ENCODE peak calls at places on chromosomes 5 and 9, in eight cellular contexts. B is progenitor cell of endocrine pancreas; Q is germinal center; D is naive thymus-derived CD4-positive, alpha-beta T cell; C is colonic mucosa; K is astrocyte of the spinal cord; G is SK-N-SH; E is brain microvascular endothelial cell. V is an unnamed sample.

GRCh38 chr5:177511796-177512675 is 2.4 kb upstream of the DOK3 start:
- DNase-seq in B (no peak), Q (no peak), D (no peak), C (no peak), K (no peak), G (no peak), E (no peak), V (no peak)

GRCh38 chr5:116355819-116356601 is 218.6 kb downstream of the SEMA6A start:
- DNase-seq in B (no peak), Q (no peak), D (no peak), C (no peak), K (no peak), G (no peak), E (no peak), V (no peak)

GRCh38 chr9:134666801-134667200 is 25.2 kb downstream of the COL5A1 start:
- DNase-seq in B (no peak), Q (no peak), D (no peak), C (no peak), K (peak), G (no peak), E (no peak), V (no peak)

GRCh38 chr5:80985600-80986228 is 25.6 kb downstream of the RASGRF2 start:
- DNase-seq in B (no peak), Q (no peak), D (no peak), C (no peak), K (peak), G (no peak), E (no peak), V (peak)

GRCh38 chr9:137068539-137069507 is 1.5 kb downstream of the SAPCD2 start:
- DNase-seq in B (no peak), Q (no peak), D (no peak), C (no peak), K (no peak), G (no peak), E (no peak), V (no peak)

GRCh38 chr5:93512799-93513198 is 68.2 kb downstream of the NR2F1-AS1 start:
- DNase-seq in B (no peak), Q (no peak), D (no peak), C (no peak), K (peak), G (no peak), E (peak), V (peak)

GRCh38 chr5:18397393-18397792 is 763.1 kb downstream of the TAF11L14 start:
- DNase-seq in B (no peak), Q (no peak), D (no peak), C (no peak), K (no peak), G (no peak), E (no peak), V (no peak)

GRCh38 chr9:91734371-91734981 is 215.6 kb downstream of the ROR2 start:
- DNase-seq in B (peak), Q (peak), D (peak), C (peak), K (peak), G (peak), E (peak), V (peak)

GRCh38 chr5:1005904-1006655 is 2.5 kb upstream of the NKD2 start:
- DNase-seq in B (peak), Q (no peak), D (no peak), C (peak), K (no peak), G (no peak), E (no peak), V (no peak)

GRCh38 chr9:120860083-120860482 is 16.9 kb downstream of the PHF19 start:
- DNase-seq in B (no peak), Q (no peak), D (no peak), C (no peak), K (no peak), G (no peak), E (no peak), V (no peak)

GRCh38 chr9:135476981-135477380 is 2.6 kb upstream of the PPP1R26 start:
- DNase-seq in B (no peak), Q (no peak), D (no peak), C (no peak), K (no peak), G (no peak), E (no peak), V (peak)

GRCh38 chr5:121982500-121983261 is 20.9 kb downstream of the SRFBP1 start:
- DNase-seq in B (no peak), Q (no peak), D (no peak), C (no peak), K (peak), G (no peak), E (no peak), V (peak)

GRCh38 chr5:20266068-20266467 is 278.1 kb upstream of the CDH18 start:
- DNase-seq in B (no peak), Q (no peak), D (no peak), C (no peak), K (peak), G (no peak), E (no peak), V (no peak)

GRCh38 chr9:16626577-16627130 is 243.8 kb downstream of the BNC2 start:
- DNase-seq in B (no peak), Q (no peak), D (no peak), C (no peak), K (peak), G (no peak), E (peak), V (peak)

GRCh38 chr5:79990205-79990597 is 861 bp downstream of the MTX3 start:
- DNase-seq in B (no peak), Q (peak), D (no peak), C (no peak), K (no peak), G (no peak), E (no peak), V (peak)

GRCh38 chr9:33249087-33249657 is 9.2 kb downstream of the SPINK4 start:
- DNase-seq in B (no peak), Q (no peak), D (no peak), C (no peak), K (no peak), G (no peak), E (no peak), V (no peak)

GRCh38 chr9:78010419-78010818 is 21.2 kb downstream of the GNAQ start:
- DNase-seq in B (no peak), Q (no peak), D (no peak), C (no peak), K (no peak), G (no peak), E (no peak), V (no peak)

GRCh38 chr9:27125936-27126335 is 16.9 kb downstream of the TEK start:
- DNase-seq in B (no peak), Q (no peak), D (no peak), C (no peak), K (peak), G (no peak), E (no peak), V (peak)

GRCh38 chr5:8685704-8686103 is 816.8 kb downstream of the MTRR start:
- DNase-seq in B (no peak), Q (no peak), D (no peak), C (no peak), K (no peak), G (peak), E (no peak), V (no peak)

GRCh38 chr9:12849486-12850010 is 74.7 kb downstream of the LURAP1L start:
- DNase-seq in B (no peak), Q (no peak), D (no peak), C (no peak), K (no peak), G (no peak), E (no peak), V (no peak)

GRCh38 chr5:95641803-95642220 is 4.8 kb upstream of the RFESD start:
- DNase-seq in B (no peak), Q (no peak), D (no peak), C (no peak), K (no peak), G (no peak), E (no peak), V (peak)

GRCh38 chr9:116389546-116390305 is 236.1 kb downstream of the PAPPA start:
- DNase-seq in B (no peak), Q (no peak), D (no peak), C (no peak), K (no peak), G (no peak), E (no peak), V (no peak)

GRCh38 chr9:115106642-115107041 is 11.3 kb downstream of the TNC start:
- DNase-seq in B (no peak), Q (no peak), D (no peak), C (no peak), K (no peak), G (no peak), E (no peak), V (peak)

GRCh38 chr5:55173696-55174101 is 722 bp upstream of the CDC20B start:
- DNase-seq in B (no peak), Q (peak), D (no peak), C (no peak), K (no peak), G (peak), E (no peak), V (no peak)

GRCh38 chr5:18944771-18945170 is 1043.2 kb downstream of the CDH18 start:
- DNase-seq in B (no peak), Q (no peak), D (no peak), C (no peak), K (peak), G (no peak), E (no peak), V (peak)

GRCh38 chr9:131254107-131254491 is 22.2 kb downstream of the FAM78A start:
- DNase-seq in B (no peak), Q (peak), D (no peak), C (no peak), K (no peak), G (no peak), E (no peak), V (no peak)

GRCh38 chr9:123834218-123834906 is 95.6 kb downstream of the DENND1A start:
- DNase-seq in B (no peak), Q (no peak), D (no peak), C (no peak), K (peak), G (no peak), E (no peak), V (peak)

GRCh38 chr9:135255843-135256567 is 168.5 kb downstream of the OLFM1 start:
- DNase-seq in B (no peak), Q (no peak), D (no peak), C (no peak), K (no peak), G (no peak), E (no peak), V (no peak)

GRCh38 chr5:27947088-27947487 is 908.7 kb upstream of the CDH9 start:
- DNase-seq in B (no peak), Q (no peak), D (no peak), C (no peak), K (peak), G (no peak), E (no peak), V (peak)

GRCh38 chr5:174522641-174523260 is 201.6 kb upstream of the MSX2 start:
- DNase-seq in B (no peak), Q (no peak), D (no peak), C (no peak), K (no peak), G (no peak), E (no peak), V (no peak)

GRCh38 chr5:51378415-51378777 is 4.9 kb upstream of the ISL1 start:
- DNase-seq in B (no peak), Q (no peak), D (no peak), C (no peak), K (no peak), G (peak), E (no peak), V (no peak)

GRCh38 chr9:106862115-106862945 is 636 bp upstream of the ZNF462 start:
- DNase-seq in B (peak), Q (no peak), D (no peak), C (peak), K (peak), G (peak), E (peak), V (peak)